ENCODE peak calls at places on chromosomes 3 and 15, in four cellular contexts. A is NCI-H774, B is epithelial cell of esophagus, Z is HFF-Myc. M is an unnamed sample.

GRCh38 chr15:73572296-73572695 is 60.9 kb downstream of the NPTN start:
- DNase-seq in A (no peak), B (no peak), Z (no peak), M (no peak)

GRCh38 chr15:61871926-61872522 is 188.2 kb downstream of the VPS13C start:
- DNase-seq in A (peak), B (peak), Z (peak), M (peak)

GRCh38 chr15:77266708-77267387 is 153.1 kb downstream of the PEAK1 start:
- DNase-seq in A (no peak), B (peak), Z (no peak), M (no peak)

GRCh38 chr3:27568393-27568792 is 84.2 kb upstream of the SLC4A7 start:
- DNase-seq in A (peak), B (peak), Z (peak), M (no peak)

GRCh38 chr3:124351430-124352142 is 359.7 kb upstream of the ROPN1 start:
- DNase-seq in A (peak), B (peak), Z (peak), M (peak)

GRCh38 chr15:31517711-31518110 is 191.1 kb downstream of the KLF13 start:
- DNase-seq in A (no peak), B (no peak), Z (no peak), M (no peak)

GRCh38 chr15:90071220-90071807 is 31.0 kb downstream of the IDH2 start:
- DNase-seq in A (peak), B (peak), Z (peak), M (peak)

GRCh38 chr3:192408007-192408655 is 319.2 kb downstream of the FGF12 start:
- DNase-seq in A (no peak), B (peak), Z (no peak), M (peak)

GRCh38 chr3:16516695-16517481 is 3.4 kb upstream of the RFTN1 start:
- DNase-seq in A (no peak), B (peak), Z (no peak), M (peak)

GRCh38 chr3:94115482-94115881 is 52.6 kb downstream of the NSUN3 start:
- DNase-seq in A (no peak), B (peak), Z (peak), M (peak)

GRCh38 chr15:43237842-43238470 is 17.1 kb upstream of the EPB42 start:
- DNase-seq in A (no peak), B (no peak), Z (no peak), M (no peak)

GRCh38 chr15:80479191-80479590 is 75.0 kb downstream of the ARNT2 start:
- DNase-seq in A (no peak), B (peak), Z (no peak), M (no peak)

GRCh38 chr3:72134989-72135451 is 350.1 kb upstream of the PROK2 start:
- DNase-seq in A (no peak), B (no peak), Z (no peak), M (no peak)

GRCh38 chr15:87294854-87295253 is 961.7 kb downstream of the NTRK3 start:
- DNase-seq in A (no peak), B (no peak), Z (no peak), M (no peak)

GRCh38 chr3:13881536-13882410 is 1.9 kb upstream of the WNT7A start:
- DNase-seq in A (no peak), B (no peak), Z (no peak), M (no peak)

GRCh38 chr3:186596568-186597287 is 16.1 kb upstream of the AHSG start:
- DNase-seq in A (no peak), B (peak), Z (no peak), M (peak)

GRCh38 chr3:14880486-14881179 is 61.9 kb downstream of the FGD5 start:
- DNase-seq in A (no peak), B (no peak), Z (no peak), M (no peak)

GRCh38 chr3:149494759-149495580 is 20.5 kb downstream of the TM4SF4 start:
- DNase-seq in A (no peak), B (peak), Z (no peak), M (peak)

GRCh38 chr15:100253640-100254039 is 88.1 kb downstream of the ADAMTS17 start:
- DNase-seq in A (no peak), B (no peak), Z (no peak), M (no peak)

GRCh38 chr15:85667491-85668424 is 127.0 kb downstream of the KLHL25 start:
- DNase-seq in A (peak), B (peak), Z (peak), M (peak)

GRCh38 chr15:69557340-69558137 is 104.9 kb downstream of the RPLP1 start:
- DNase-seq in A (peak), B (peak), Z (peak), M (peak)

GRCh38 chr3:149659173-149659468 is 1.3 kb upstream of the WWTR1 start:
- DNase-seq in A (no peak), B (no peak), Z (no peak), M (no peak)

GRCh38 chr3:46998852-46999515 is 19.5 kb downstream of the NBEAL2 start:
- DNase-seq in A (no peak), B (no peak), Z (no peak), M (no peak)

GRCh38 chr3:43619593-43619992 is 2.2 kb downstream of the ANO10 start:
- DNase-seq in A (no peak), B (no peak), Z (no peak), M (peak)

M was measured in kidney tubule cell.